ENCODE peak calls at places on chromosomes 12 and 14, in five cellular contexts. One of them, this sample, is unnamed.

GRCh38 chr12:10409387-10409786 is at the start of gene KLRC4:
- DNase-seq in astrocyte of the spinal cord: peak
- DNase-seq in activated T-helper 1 cell treated with Interleukin-2 at 50 U/mL for 16 hours: no peak
- DNase-seq in HEK293T: no peak
- DNase-seq in HS-27A: no peak
- DNase-seq in this sample: no peak

GRCh38 chr14:20343855-20344205 is 395 bp downstream of the PARP2 start:
- DNase-seq in activated T-helper 1 cell treated with Interleukin-2 at 50 U/mL for 16 hours: no peak
- DNase-seq in HS-27A: no peak
- DNase-seq in HEK293T: no peak
- DNase-seq in astrocyte of the spinal cord: no peak
- DNase-seq in this sample: no peak

GRCh38 chr14:79193689-79194477 is 1017.4 kb downstream of the DIO2 start:
- DNase-seq in HEK293T: no peak
- DNase-seq in activated T-helper 1 cell treated with Interleukin-2 at 50 U/mL for 16 hours: no peak
- DNase-seq in astrocyte of the spinal cord: no peak
- DNase-seq in HS-27A: no peak
- DNase-seq in this sample: no peak

GRCh38 chr12:60666895-60667294 is 1071.1 kb downstream of the SLC16A7 start:
- DNase-seq in HS-27A: no peak
- DNase-seq in HEK293T: no peak
- DNase-seq in astrocyte of the spinal cord: no peak
- DNase-seq in activated T-helper 1 cell treated with Interleukin-2 at 50 U/mL for 16 hours: no peak
- DNase-seq in this sample: no peak

GRCh38 chr14:34826661-34827060 is 48.5 kb downstream of the BAZ1A start:
- DNase-seq in astrocyte of the spinal cord: peak
- DNase-seq in HEK293T: no peak
- DNase-seq in HS-27A: no peak
- DNase-seq in activated T-helper 1 cell treated with Interleukin-2 at 50 U/mL for 16 hours: no peak
- DNase-seq in this sample: no peak

GRCh38 chr12:122523846-122524718 is 2.7 kb downstream of the RSRC2 start:
- DNase-seq in HS-27A: no peak
- DNase-seq in HEK293T: no peak
- DNase-seq in astrocyte of the spinal cord: no peak
- DNase-seq in activated T-helper 1 cell treated with Interleukin-2 at 50 U/mL for 16 hours: no peak
- DNase-seq in this sample: no peak

GRCh38 chr14:72128629-72129028 is 196.4 kb downstream of the RGS6 start:
- DNase-seq in HS-27A: no peak
- DNase-seq in astrocyte of the spinal cord: no peak
- DNase-seq in HEK293T: no peak
- DNase-seq in activated T-helper 1 cell treated with Interleukin-2 at 50 U/mL for 16 hours: no peak
- DNase-seq in this sample: no peak

GRCh38 chr12:107660230-107660629 is 25.4 kb upstream of the PWP1 start:
- DNase-seq in activated T-helper 1 cell treated with Interleukin-2 at 50 U/mL for 16 hours: no peak
- DNase-seq in HEK293T: no peak
- DNase-seq in astrocyte of the spinal cord: no peak
- DNase-seq in HS-27A: no peak
- DNase-seq in this sample: no peak

GRCh38 chr12:43338848-43339526 is 213.0 kb downstream of the ADAMTS20 start:
- DNase-seq in astrocyte of the spinal cord: peak
- DNase-seq in activated T-helper 1 cell treated with Interleukin-2 at 50 U/mL for 16 hours: no peak
- DNase-seq in HS-27A: peak
- DNase-seq in HEK293T: peak
- DNase-seq in this sample: peak

GRCh38 chr14:91229743-91230200 is 14.7 kb downstream of the GPR68 start:
- DNase-seq in HEK293T: no peak
- DNase-seq in activated T-helper 1 cell treated with Interleukin-2 at 50 U/mL for 16 hours: peak
- DNase-seq in HS-27A: no peak
- DNase-seq in astrocyte of the spinal cord: peak
- DNase-seq in this sample: peak

GRCh38 chr12:82694970-82695369 is 8.3 kb downstream of the TMTC2 start:
- DNase-seq in astrocyte of the spinal cord: no peak
- DNase-seq in HS-27A: no peak
- DNase-seq in HEK293T: no peak
- DNase-seq in activated T-helper 1 cell treated with Interleukin-2 at 50 U/mL for 16 hours: no peak
- DNase-seq in this sample: no peak

GRCh38 chr12:106247731-106248176 is at the start of gene CKAP4:
- DNase-seq in HS-27A: no peak
- DNase-seq in HEK293T: peak
- DNase-seq in activated T-helper 1 cell treated with Interleukin-2 at 50 U/mL for 16 hours: peak
- DNase-seq in astrocyte of the spinal cord: peak
- DNase-seq in this sample: peak

GRCh38 chr14:103310576-103311095 is 23.4 kb upstream of the EIF5 start:
- DNase-seq in activated T-helper 1 cell treated with Interleukin-2 at 50 U/mL for 16 hours: no peak
- DNase-seq in HS-27A: no peak
- DNase-seq in astrocyte of the spinal cord: no peak
- DNase-seq in HEK293T: no peak
- DNase-seq in this sample: no peak

GRCh38 chr14:103384450-103385152 is 614 bp upstream of the MARK3 start:
- DNase-seq in activated T-helper 1 cell treated with Interleukin-2 at 50 U/mL for 16 hours: no peak
- DNase-seq in HEK293T: no peak
- DNase-seq in astrocyte of the spinal cord: no peak
- DNase-seq in HS-27A: no peak
- DNase-seq in this sample: no peak

GRCh38 chr14:94485944-94486841 is 10.2 kb upstream of the SERPINA9 start:
- DNase-seq in HS-27A: no peak
- DNase-seq in astrocyte of the spinal cord: peak
- DNase-seq in HEK293T: peak
- DNase-seq in activated T-helper 1 cell treated with Interleukin-2 at 50 U/mL for 16 hours: peak
- DNase-seq in this sample: peak

This sample was measured in GM10248.